ENCODE peak calls at places on chromosomes 11 and 22, in six cellular contexts. Q, S, O, P, Z and V are unnamed samples.

GRCh38 chr11:126424471-126425039 is 69.1 kb downstream of the ST3GAL4 start:
- DNase-seq in Q (no peak), S (no peak), O (no peak), P (no peak), Z (no peak), V (no peak)

GRCh38 chr11:78132475-78132874 is 7.0 kb downstream of the ALG8 start:
- DNase-seq in Q (no peak), S (no peak), O (no peak), P (no peak), Z (no peak), V (no peak)

GRCh38 chr22:39431821-39432251 is 25.0 kb upstream of the MGAT3 start:
- DNase-seq in Q (no peak), S (no peak), O (no peak), P (peak; percentile 83), Z (no peak), V (no peak)

GRCh38 chr11:117144477-117145392 is 648 bp downstream of the PAFAH1B2 start:
- DNase-seq in Q (peak; percentile 49), S (peak; percentile 38), O (no peak), P (peak; percentile 84), Z (peak; percentile 64), V (peak; percentile 93)

GRCh38 chr11:66768088-66768521 is 39.1 kb upstream of the SPTBN2 start:
- DNase-seq in Q (no peak), S (peak; percentile 6), O (no peak), P (no peak), Z (peak; percentile 56), V (peak; percentile 66)

GRCh38 chr11:70423523-70424505 is 25.5 kb downstream of the CTTN start:
- DNase-seq in Q (peak; percentile 70), S (no peak), O (peak; percentile 44), P (no peak), Z (peak; percentile 50), V (peak; percentile 100)

GRCh38 chr11:67648140-67648795 is 2.3 kb downstream of the ACY3 start:
- DNase-seq in Q (peak; percentile 44), S (peak; percentile 59), O (no peak), P (no peak), Z (peak; percentile 56), V (peak; percentile 71)

GRCh38 chr11:46363455-46363920 is 16.2 kb downstream of the DGKZ start:
- DNase-seq in Q (no peak), S (no peak), O (no peak), P (peak; percentile 55), Z (no peak), V (peak; percentile 32)

GRCh38 chr22:26139320-26139719 is 29.9 kb upstream of the SEZ6L start:
- DNase-seq in Q (no peak), S (no peak), O (no peak), P (no peak), Z (no peak), V (no peak)

GRCh38 chr11:63915961-63916836 is 765 bp downstream of the RCOR2 start:
- DNase-seq in Q (peak; percentile 78), S (peak; percentile 70), O (no peak), P (no peak), Z (peak; percentile 53), V (peak; percentile 79)

GRCh38 chr11:118170892-118171273 is 5.6 kb downstream of the SCN2B start:
- DNase-seq in Q (no peak), S (no peak), O (no peak), P (no peak), Z (no peak), V (no peak)

GRCh38 chr11:77372736-77373135 is 71.2 kb upstream of the GDPD4 start:
- DNase-seq in Q (no peak), S (no peak), O (no peak), P (no peak), Z (no peak), V (no peak)

GRCh38 chr22:37562049-37562784 is 1.9 kb downstream of the CDC42EP1 start:
- DNase-seq in Q (no peak), S (no peak), O (no peak), P (no peak), Z (no peak), V (no peak)

GRCh38 chr11:27040302-27041115 is at the start of gene BBOX1:
- DNase-seq in Q (no peak), S (no peak), O (no peak), P (no peak), Z (no peak), V (no peak)

GRCh38 chr11:45455536-45455935 is 169.4 kb upstream of the SYT13 start:
- DNase-seq in Q (no peak), S (no peak), O (no peak), P (no peak), Z (no peak), V (no peak)

GRCh38 chr11:128686045-128686741 is 7.7 kb upstream of the FLI1 start:
- DNase-seq in Q (no peak), S (no peak), O (no peak), P (no peak), Z (no peak), V (peak; percentile 37)

GRCh38 chr11:69292221-69292648 is 1.7 kb upstream of the MYEOV start:
- DNase-seq in Q (peak; percentile 80), S (no peak), O (no peak), P (peak; percentile 40), Z (no peak), V (peak; percentile 80)

GRCh38 chr11:31487848-31488247 is 21.6 kb downstream of the IMMP1L start:
- DNase-seq in Q (peak; percentile 12), S (no peak), O (no peak), P (peak; percentile 74), Z (peak; percentile 53), V (peak; percentile 57)

GRCh38 chr11:64288353-64288750 is 2.7 kb downstream of the GPR137 start:
- DNase-seq in Q (no peak), S (no peak), O (no peak), P (no peak), Z (no peak), V (no peak)

GRCh38 chr11:62505112-62505783 is 41.4 kb downstream of the AHNAK start:
- DNase-seq in Q (peak; percentile 65), S (no peak), O (no peak), P (no peak), Z (no peak), V (peak; percentile 31)

GRCh38 chr11:94128171-94128745 is 383 bp upstream of the PANX1 start:
- DNase-seq in Q (no peak), S (no peak), O (no peak), P (no peak), Z (no peak), V (no peak)

GRCh38 chr11:101126551-101127347 is 2.9 kb downstream of the PGR start:
- DNase-seq in Q (peak; percentile 17), S (no peak), O (no peak), P (peak; percentile 5), Z (no peak), V (no peak)

GRCh38 chr11:72039108-72039850 is 40.6 kb downstream of the IL18BP start:
- DNase-seq in Q (no peak), S (no peak), O (no peak), P (peak; percentile 17), Z (no peak), V (no peak)

GRCh38 chr11:118910309-118911112 is 15.2 kb downstream of the BCL9L start:
- DNase-seq in Q (peak; percentile 82), S (no peak), O (no peak), P (peak; percentile 44), Z (peak; percentile 75), V (no peak)

GRCh38 chr11:64048042-64048854 is 12.5 kb downstream of the FLRT1 start:
- DNase-seq in Q (no peak), S (no peak), O (no peak), P (no peak), Z (peak; percentile 66), V (no peak)

GRCh38 chr11:100875521-100875869 is 188.4 kb downstream of the ARHGAP42 start:
- DNase-seq in Q (no peak), S (no peak), O (no peak), P (no peak), Z (no peak), V (no peak)

GRCh38 chr11:103257360-103257759 is 148.1 kb downstream of the DYNC2H1 start:
- DNase-seq in Q (no peak), S (peak; percentile 6), O (no peak), P (peak; percentile 60), Z (peak; percentile 3), V (peak; percentile 31)

GRCh38 chr11:95944623-95945022 is 20.7 kb upstream of the MTMR2 start:
- DNase-seq in Q (no peak), S (no peak), O (no peak), P (no peak), Z (no peak), V (no peak)

GRCh38 chr11:109956124-109956793 is 136.9 kb upstream of the ZC3H12C start:
- DNase-seq in Q (no peak), S (no peak), O (peak; percentile 61), P (no peak), Z (no peak), V (no peak)

GRCh38 chr22:19086944-19087343 is 35.3 kb downstream of the DGCR2 start:
- DNase-seq in Q (no peak), S (no peak), O (no peak), P (no peak), Z (no peak), V (peak; percentile 54)

GRCh38 chr22:28414017-28414416 is 265.6 kb downstream of the TTC28 start:
- DNase-seq in Q (no peak), S (no peak), O (no peak), P (peak; percentile 63), Z (no peak), V (no peak)

GRCh38 chr22:32520612-32521011 is 46.0 kb downstream of the FBXO7 start:
- DNase-seq in Q (no peak), S (no peak), O (no peak), P (no peak), Z (no peak), V (no peak)

GRCh38 chr22:32517921-32518320 is 43.3 kb downstream of the FBXO7 start:
- DNase-seq in Q (no peak), S (no peak), O (no peak), P (no peak), Z (no peak), V (no peak)

GRCh38 chr22:32518351-32518750 is 43.7 kb downstream of the FBXO7 start:
- DNase-seq in Q (no peak), S (no peak), O (no peak), P (no peak), Z (no peak), V (no peak)

GRCh38 chr22:32518848-32519247 is 44.2 kb downstream of the FBXO7 start:
- DNase-seq in Q (peak; percentile 29), S (no peak), O (no peak), P (no peak), Z (no peak), V (peak; percentile 30)

GRCh38 chr22:32522237-32522636 is 47.6 kb downstream of the FBXO7 start:
- DNase-seq in Q (no peak), S (no peak), O (no peak), P (no peak), Z (no peak), V (no peak)
- TF ChIP-seq MAX in Q (no peak), S (no peak), O (no peak), P (no peak), Z (no peak), V (no peak)

GRCh38 chr11:6794637-6795036 is 4.9 kb downstream of the OR6A2 start:
- DNase-seq in Q (no peak), S (no peak), O (no peak), P (no peak), Z (peak; percentile 23), V (no peak)
- TF ChIP-seq MYC in Q (no peak), S (no peak), O (no peak), P (no peak), Z (no peak), V (no peak)

GRCh38 chr22:44587911-44588310 is 89.9 kb upstream of the RTL6 start:
- DNase-seq in Q (no peak), S (no peak), O (no peak), P (no peak), Z (no peak), V (no peak)
- TF ChIP-seq MAX in Q (no peak), S (no peak), O (no peak), P (no peak), Z (no peak), V (no peak)

GRCh38 chr11:36014906-36015305 is 71.0 kb downstream of the LDLRAD3 start:
- DNase-seq in Q (no peak), S (no peak), O (no peak), P (no peak), Z (no peak), V (no peak)
- TF ChIP-seq MYC in Q (no peak), S (no peak), O (no peak), P (no peak), Z (no peak), V (no peak)